ENCODE peak calls at places on chromosomes 4 and X, in five cellular contexts. G is HepG2, H is A549, V is K562, W is GM12878. T is an unnamed sample.

GRCh38 chrX:108439961-108440696 is 491 bp downstream of the COL4A5 start:
- DNase-seq in G (no peak), H (peak), V (peak), W (no peak), T (peak)

GRCh38 chrX:24186986-24187385 is 37.5 kb downstream of the ZFX start:
- DNase-seq in G (peak), H (no peak), V (no peak), W (no peak), T (no peak)

GRCh38 chrX:124346064-124346876 is at the start of gene SH2D1A:
- DNase-seq in G (no peak), H (no peak), V (no peak), W (no peak), T (no peak)

GRCh38 chr4:879730-880079 is 52.4 kb downstream of the GAK start:
- DNase-seq in G (no peak), H (no peak), V (no peak), W (peak), T (no peak)

GRCh38 chrX:120549483-120550452 is 11.0 kb downstream of the CUL4B start:
- DNase-seq in G (peak), H (peak), V (peak), W (no peak), T (no peak)

GRCh38 chrX:131746491-131746968 is 202.7 kb downstream of the OR13H1 start:
- DNase-seq in G (no peak), H (peak), V (peak), W (peak), T (no peak)

GRCh38 chr4:87540176-87541058 is 11.2 kb upstream of the SPARCL1 start:
- DNase-seq in G (no peak), H (no peak), V (no peak), W (no peak), T (no peak)

GRCh38 chrX:153969125-153969903 is 2.3 kb downstream of the HCFC1 start:
- DNase-seq in G (no peak), H (no peak), V (no peak), W (no peak), T (no peak)

GRCh38 chr4:118765399-118765798 is 70.5 kb downstream of the SEC24D start:
- DNase-seq in G (no peak), H (peak), V (peak), W (no peak), T (no peak)

GRCh38 chr4:101292214-101292613 is 55.1 kb downstream of the PPP3CA start:
- DNase-seq in G (no peak), H (no peak), V (no peak), W (no peak), T (no peak)

GRCh38 chr4:184136525-184136924 is 81.1 kb downstream of the ENPP6 start:
- DNase-seq in G (no peak), H (no peak), V (no peak), W (no peak), T (peak)

GRCh38 chr4:139223682-139224317 is 46.8 kb upstream of the ELF2 start:
- DNase-seq in G (no peak), H (no peak), V (no peak), W (no peak), T (no peak)

GRCh38 chr4:10183462-10183861 is 66.9 kb upstream of the WDR1 start:
- DNase-seq in G (no peak), H (no peak), V (no peak), W (no peak), T (no peak)

GRCh38 chr4:149005191-149005590 is 563.0 kb upstream of the NR3C2 start:
- DNase-seq in G (no peak), H (no peak), V (no peak), W (no peak), T (no peak)

GRCh38 chr4:26163425-26164362 is 157.1 kb upstream of the RBPJ start:
- DNase-seq in G (no peak), H (no peak), V (no peak), W (no peak), T (peak)

GRCh38 chrX:136452614-136453013 is 35.1 kb upstream of the BRS3 start:
- DNase-seq in G (no peak), H (no peak), V (no peak), W (no peak), T (no peak)

GRCh38 chr4:7505116-7505900 is 70.6 kb upstream of the PSAPL1 start:
- DNase-seq in G (no peak), H (no peak), V (no peak), W (no peak), T (no peak)
- TF ChIP-seq JUNB in G (no peak), H (no peak), V (no peak), W (no peak), T (no peak)

DNA sequence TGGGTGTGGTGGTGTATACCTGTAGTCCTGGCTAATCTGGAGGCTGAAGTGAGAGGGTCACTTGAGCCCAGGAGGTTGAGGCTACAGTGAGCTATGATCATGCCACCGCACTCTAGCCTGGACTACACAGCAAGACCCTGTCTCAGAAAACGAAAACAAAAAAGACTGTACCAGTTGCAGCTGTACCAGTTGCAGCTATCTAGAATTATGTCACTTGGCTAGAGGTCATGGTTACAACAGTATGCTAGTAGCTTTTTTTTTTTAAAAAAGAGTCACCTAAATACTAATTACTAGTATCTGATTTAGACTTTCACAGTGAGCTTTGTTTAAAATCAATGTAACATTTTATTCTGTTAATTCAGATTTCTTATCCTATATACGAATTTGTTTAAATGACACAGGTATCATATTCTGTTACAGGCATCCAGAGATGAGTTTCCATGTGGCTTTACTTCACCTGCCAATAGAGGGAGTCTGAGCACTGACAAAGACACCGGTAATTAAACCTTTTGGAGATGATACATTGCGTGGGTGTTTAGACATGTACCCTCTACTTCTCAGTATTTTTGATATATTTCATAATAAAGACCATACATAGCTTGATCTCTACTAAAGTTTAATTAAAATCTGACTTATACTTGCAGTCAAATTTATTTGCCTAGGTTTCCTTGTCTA is 100.2 kb upstream of the IL13RA1 start:
- DNase-seq in G (peak), H (peak), V (no peak), W (no peak), T (peak)
- TF ChIP-seq CTCF in G (peak), H (peak), V (peak), W (peak), T (peak)

DNA sequence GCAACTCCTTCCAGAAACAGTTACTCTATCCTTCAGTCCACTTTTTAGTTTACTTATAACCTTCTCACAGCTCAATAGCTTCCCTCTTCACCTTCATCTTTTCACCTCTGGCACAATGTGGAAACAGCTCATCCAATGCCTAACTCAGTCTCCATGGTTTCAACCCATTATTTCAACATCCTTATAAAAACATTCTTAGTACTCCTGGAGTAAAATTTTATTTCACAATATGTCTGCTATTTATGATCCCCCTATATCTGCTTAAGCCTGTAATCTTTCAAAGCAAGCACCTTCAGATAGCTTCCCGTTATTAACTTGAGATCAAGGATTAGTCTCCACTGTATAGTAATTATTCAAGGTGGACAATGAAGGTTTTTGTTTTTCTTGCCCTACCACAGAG is 156.3 kb downstream of the GASK1B start:
- DNase-seq in G (no peak), H (no peak), V (no peak), W (no peak), T (no peak)
- TF ChIP-seq JUNB in G (no peak), H (no peak), V (no peak), W (no peak), T (no peak)

GRCh38 chr4:134906404-134907023 is 704.9 kb upstream of the PABPC4L start:
- DNase-seq in G (no peak), H (no peak), V (no peak), W (no peak), T (peak)
- TF ChIP-seq CTCF in G (peak), H (peak), V (no peak), W (peak), T (peak)

T was measured in GM23338.